ENCODE peak calls at places on chromosomes 12 and 14, in five cellular contexts. J is small intestine; M is neuronal stem cell; P is stomach; L is effector memory CD4-positive, alpha-beta T cell. T is an unnamed sample.

GRCh38 chr14:49621114-49621881 is 699 bp downstream of the MGAT2 start:
- DNase-seq in J (no peak), M (no peak), P (peak; percentile 63), L (no peak), T (peak; percentile 85)

GRCh38 chr12:122003646-122004611 is 17.8 kb upstream of the BCL7A start:
- DNase-seq in P (no peak), M (no peak), J (no peak), L (no peak), T (no peak)

GRCh38 chr12:31562594-31563328 is 28.2 kb downstream of the DENND5B start:
- DNase-seq in L (no peak), J (no peak), M (no peak), P (no peak), T (no peak)

GRCh38 chr12:107441906-107442305 is 243.7 kb upstream of the PWP1 start:
- DNase-seq in M (no peak), L (no peak), J (peak; percentile 72), P (no peak), T (peak; percentile 14)

GRCh38 chr12:100899301-100899700 is 104.7 kb downstream of the ANO4 start:
- DNase-seq in J (no peak), P (no peak), L (no peak), M (no peak), T (no peak)

GRCh38 chr14:58607571-58608317 is 30.0 kb upstream of the DACT1 start:
- DNase-seq in L (no peak), P (no peak), M (no peak), J (no peak), T (no peak)

GRCh38 chr14:34851395-34851794 is 23.8 kb downstream of the BAZ1A start:
- DNase-seq in J (no peak), L (no peak), P (no peak), M (no peak), T (no peak)

GRCh38 chr14:52063107-52063506 is 5.8 kb downstream of the NID2 start:
- DNase-seq in M (no peak), J (no peak), L (no peak), P (no peak), T (no peak)

GRCh38 chr14:61470261-61470953 is 149.0 kb downstream of the PRKCH start:
- DNase-seq in J (no peak), L (no peak), P (no peak), M (peak; percentile 23), T (no peak)

GRCh38 chr12:113347-113746 is 46.8 kb downstream of the IQSEC3 start:
- DNase-seq in M (no peak), L (no peak), P (no peak), J (no peak), T (no peak)

GRCh38 chr14:94963051-94963450 is 193.1 kb upstream of the GSC start:
- DNase-seq in P (no peak), M (no peak), J (no peak), L (no peak), T (no peak)

GRCh38 chr12:50986961-50987737 is 34.8 kb downstream of the HIGD1C start:
- DNase-seq in P (peak; percentile 49), L (no peak), M (peak; percentile 9), J (peak; percentile 90), T (no peak)

GRCh38 chr12:64373204-64373603 is 17.4 kb downstream of the C12orf56 start:
- DNase-seq in M (no peak), P (no peak), J (no peak), L (no peak), T (no peak)

GRCh38 chr12:2688381-2688881 is 106.3 kb upstream of the FKBP4 start:
- DNase-seq in P (no peak), M (no peak), L (no peak), J (no peak), T (no peak)

GRCh38 chr12:96069511-96070231 is 34.3 kb upstream of the LTA4H start:
- DNase-seq in P (no peak), L (no peak), M (no peak), J (no peak), T (no peak)

GRCh38 chr12:98973395-98973794 is 328.3 kb downstream of the APAF1 start:
- DNase-seq in L (no peak), P (no peak), M (no peak), J (no peak), T (no peak)

GRCh38 chr14:63273717-63274673 is 44.7 kb downstream of the GPHB5 start:
- DNase-seq in J (no peak), L (no peak), P (no peak), M (no peak), T (no peak)

GRCh38 chr12:105773501-105773900 is 365.3 kb downstream of the NUAK1 start:
- DNase-seq in L (no peak), J (no peak), P (no peak), M (no peak), T (no peak)

GRCh38 chr14:76514599-76514998 is 138.7 kb downstream of the ESRRB start:
- DNase-seq in M (no peak), L (no peak), J (no peak), P (no peak), T (peak; percentile 28)

GRCh38 chr14:38158468-38158867 is 49.2 kb upstream of the SSTR1 start:
- DNase-seq in M (no peak), J (no peak), P (no peak), L (no peak), T (no peak)

GRCh38 chr14:45793081-45793480 is 540.1 kb upstream of the MIS18BP1 start:
- DNase-seq in L (no peak), J (no peak), M (no peak), P (peak; percentile 62), T (no peak)

GRCh38 chr12:107748472-107748871 is 12.5 kb downstream of the PRDM4 start:
- DNase-seq in J (no peak), P (no peak), L (no peak), M (no peak), T (no peak)

GRCh38 chr14:78567343-78567742 is 397.2 kb downstream of the NRXN3 start:
- DNase-seq in M (no peak), P (no peak), L (no peak), J (no peak), T (no peak)

GRCh38 chr12:65274873-65275272 is 3.6 kb upstream of the MSRB3 start:
- DNase-seq in M (no peak), L (no peak), P (no peak), J (no peak), T (no peak)

GRCh38 chr14:71358209-71358931 is 451.1 kb downstream of the PCNX1 start:
- DNase-seq in M (no peak), P (no peak), L (no peak), J (no peak), T (no peak)

GRCh38 chr12:46792925-46793324 is 32.9 kb downstream of the SLC38A4 start:
- DNase-seq in P (no peak), L (no peak), J (no peak), M (no peak), T (no peak)

GRCh38 chr14:96442355-96442754 is 50.4 kb downstream of the AK7 start:
- DNase-seq in L (no peak), P (no peak), M (no peak), J (no peak), T (no peak)

GRCh38 chr12:124426594-124427550 is 132.0 kb downstream of the RFLNA start:
- DNase-seq in J (no peak), L (no peak), M (no peak), P (no peak), T (no peak)

GRCh38 chr12:124430491-124430890 is 135.6 kb downstream of the RFLNA start:
- DNase-seq in L (no peak), J (no peak), P (no peak), M (no peak), T (no peak)

GRCh38 chr12:124428792-124429281 is 133.9 kb downstream of the RFLNA start:
- DNase-seq in P (no peak), M (no peak), L (no peak), J (no peak), T (no peak)

GRCh38 chr12:124429535-124429934 is 134.6 kb downstream of the RFLNA start:
- DNase-seq in P (no peak), L (no peak), M (no peak), J (no peak), T (no peak)

DNA sequence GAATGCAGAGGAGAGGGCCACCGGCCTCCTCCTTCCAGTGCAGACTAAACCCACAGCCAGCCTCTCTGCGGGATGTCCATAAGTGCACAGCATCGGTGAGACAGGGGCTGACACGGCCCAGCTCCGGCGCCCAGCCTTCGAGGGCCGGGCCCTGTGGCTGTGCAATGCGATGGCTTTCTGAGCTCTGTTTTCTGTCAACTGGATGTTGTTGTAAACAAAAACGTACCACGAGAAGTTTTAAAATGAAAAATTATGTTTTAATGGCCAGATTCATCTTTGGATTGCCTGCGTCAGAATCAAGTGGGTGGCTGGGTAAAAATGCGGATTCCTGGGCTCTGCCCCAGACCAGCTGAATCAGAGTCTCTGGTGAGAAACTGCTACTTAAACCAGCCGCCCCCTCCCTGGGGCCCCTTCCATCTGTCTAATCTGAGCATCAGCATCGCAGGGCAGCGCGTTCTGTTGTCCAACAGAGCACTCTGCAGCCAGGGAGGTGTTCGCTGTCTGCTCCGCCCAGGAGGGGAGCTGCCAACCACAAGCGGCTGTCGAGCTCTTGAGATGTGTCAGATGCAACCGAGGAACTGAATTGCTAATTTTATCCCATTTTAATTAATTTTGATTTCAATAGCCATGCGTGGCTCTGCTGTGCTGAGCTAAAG is 133.4 kb downstream of the RFLNA start:
- DNase-seq in M (no peak), J (no peak), L (no peak), P (no peak), T (no peak)
- H3K27ac ChIP-seq in M (no peak overlapping the region), J (peak overlapping the region; percentile 69), L (no peak overlapping the region), P (peak overlapping the region; percentile 72), T (no peak overlapping the region)

DNA sequence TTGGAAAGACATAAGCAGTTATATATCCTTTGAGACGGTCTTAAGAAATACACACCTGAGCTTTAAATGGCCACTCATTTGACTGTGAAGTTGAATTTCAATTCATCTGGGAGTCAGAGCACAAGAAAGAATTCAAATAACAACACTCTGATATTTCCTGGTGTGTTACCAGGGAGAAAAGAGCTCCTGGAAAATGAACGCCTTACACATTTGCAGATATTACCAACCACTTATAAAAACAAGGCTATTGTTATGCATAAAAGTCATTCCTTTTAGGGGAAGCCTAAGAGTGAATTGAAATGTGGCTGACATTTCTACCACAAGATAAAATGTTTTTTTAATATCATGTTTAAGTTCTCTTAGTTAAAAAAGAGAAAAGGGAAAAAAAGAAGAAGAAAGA is 229.2 kb upstream of the PLEKHG7 start:
- DNase-seq in L (no peak), M (no peak), J (no peak), P (no peak), T (no peak)
- H3K27ac ChIP-seq in L (no peak overlapping the region), M (no peak overlapping the region), J (no peak overlapping the region), P (no peak overlapping the region), T (no peak overlapping the region)

GRCh38 chr12:52358575-52359350 is 8.5 kb downstream of the KRT85 start:
- DNase-seq in M (no peak), P (no peak), L (no peak), J (no peak), T (peak; percentile 39)
- H3K27ac ChIP-seq in M (no peak overlapping the region), P (no peak overlapping the region), L (no peak overlapping the region), J (no peak overlapping the region), T (no peak overlapping the region)

GRCh38 chr12:52228931-52229330 is 4.1 kb upstream of the KRT7 start:
- DNase-seq in J (no peak), M (no peak), P (no peak), L (no peak), T (no peak)

GRCh38 chr12:52229836-52230343 is 3.2 kb upstream of the KRT7 start:
- DNase-seq in J (no peak), P (no peak), M (no peak), L (no peak), T (no peak)

GRCh38 chr12:52231305-52232232 is 1.5 kb upstream of the KRT7 start:
- DNase-seq in M (no peak), P (no peak), J (no peak), L (no peak), T (no peak)

GRCh38 chr12:52232233-52232915 is 669 bp upstream of the KRT7 start:
- DNase-seq in P (no peak), M (no peak), J (no peak), L (no peak), T (no peak)

GRCh38 chr12:52230364-52231281 is 2.4 kb upstream of the KRT7 start:
- DNase-seq in J (no peak), P (no peak), L (no peak), M (no peak), T (no peak)
- H3K27ac ChIP-seq in J (no peak overlapping the region), P (peak overlapping the region; percentile 47), L (no peak overlapping the region), M (no peak overlapping the region), T (no peak overlapping the region)

T was measured in CD4-positive, CD25-positive, alpha-beta regulatory T cell.